ENCODE peak calls at places on chromosomes 12 and 14, in six cellular contexts. One of them, this sample, is unnamed.

GRCh38 chr12:87848248-87848868 is 180.8 kb downstream of the C12orf50 start:
- DNase-seq in GM23338: peak; percentile 69
- DNase-seq in sigmoid colon: no peak
- DNase-seq in iris pigment epithelial cell: peak; percentile 85
- DNase-seq in GM04504: peak; percentile 17
- DNase-seq in stimulated activated CD8-positive, alpha-beta memory T cell treated with anti-CD3 and anti-CD28 coated beads, Interleukin-4, amount 100 ng/mL, for 48 hours: no peak
- DNase-seq in this sample: peak; percentile 22

GRCh38 chr12:26621932-26622331 is 211.1 kb downstream of the ITPR2 start:
- DNase-seq in iris pigment epithelial cell: no peak
- DNase-seq in GM23338: no peak
- DNase-seq in stimulated activated CD8-positive, alpha-beta memory T cell treated with anti-CD3 and anti-CD28 coated beads, Interleukin-4, amount 100 ng/mL, for 48 hours: no peak
- DNase-seq in GM04504: no peak
- DNase-seq in sigmoid colon: no peak
- DNase-seq in this sample: no peak

GRCh38 chr12:121812320-121812871 is 8.6 kb downstream of the SETD1B start:
- DNase-seq in GM04504: no peak
- DNase-seq in stimulated activated CD8-positive, alpha-beta memory T cell treated with anti-CD3 and anti-CD28 coated beads, Interleukin-4, amount 100 ng/mL, for 48 hours: peak; percentile 74
- DNase-seq in GM23338: peak; percentile 89
- DNase-seq in sigmoid colon: peak; percentile 89
- DNase-seq in iris pigment epithelial cell: peak; percentile 83
- DNase-seq in this sample: no peak

GRCh38 chr14:81394739-81395138 is 5.4 kb downstream of the STON2 start:
- DNase-seq in stimulated activated CD8-positive, alpha-beta memory T cell treated with anti-CD3 and anti-CD28 coated beads, Interleukin-4, amount 100 ng/mL, for 48 hours: no peak
- DNase-seq in sigmoid colon: no peak
- DNase-seq in GM23338: no peak
- DNase-seq in GM04504: no peak
- DNase-seq in iris pigment epithelial cell: no peak
- DNase-seq in this sample: no peak

GRCh38 chr12:6548556-6549378 is 7.1 kb downstream of the IFFO1 start:
- DNase-seq in GM23338: no peak
- DNase-seq in GM04504: peak; percentile 72
- DNase-seq in sigmoid colon: peak; percentile 70
- DNase-seq in iris pigment epithelial cell: peak; percentile 77
- DNase-seq in stimulated activated CD8-positive, alpha-beta memory T cell treated with anti-CD3 and anti-CD28 coated beads, Interleukin-4, amount 100 ng/mL, for 48 hours: no peak
- DNase-seq in this sample: no peak

GRCh38 chr14:85527006-85527405 is 2.9 kb upstream of the FLRT2 start:
- DNase-seq in GM23338: no peak
- DNase-seq in iris pigment epithelial cell: peak; percentile 84
- DNase-seq in stimulated activated CD8-positive, alpha-beta memory T cell treated with anti-CD3 and anti-CD28 coated beads, Interleukin-4, amount 100 ng/mL, for 48 hours: no peak
- DNase-seq in sigmoid colon: no peak
- DNase-seq in GM04504: no peak
- DNase-seq in this sample: no peak

GRCh38 chr12:531951-532585 is 72.3 kb downstream of the B4GALNT3 start:
- DNase-seq in sigmoid colon: no peak
- DNase-seq in iris pigment epithelial cell: no peak
- DNase-seq in stimulated activated CD8-positive, alpha-beta memory T cell treated with anti-CD3 and anti-CD28 coated beads, Interleukin-4, amount 100 ng/mL, for 48 hours: no peak
- DNase-seq in GM23338: no peak
- DNase-seq in GM04504: no peak
- DNase-seq in this sample: no peak

GRCh38 chr12:53862831-53863230 is 75.8 kb upstream of the HOXC13 start:
- DNase-seq in sigmoid colon: no peak
- DNase-seq in iris pigment epithelial cell: peak; percentile 31
- DNase-seq in GM23338: no peak
- DNase-seq in GM04504: peak; percentile 17
- DNase-seq in stimulated activated CD8-positive, alpha-beta memory T cell treated with anti-CD3 and anti-CD28 coated beads, Interleukin-4, amount 100 ng/mL, for 48 hours: no peak
- DNase-seq in this sample: no peak